ENCODE peak calls at places on chromosomes 6 and 20, in eight cellular contexts. One of them, this sample, is unnamed.

GRCh38 chr20:5141615-5142014 is 14.8 kb downstream of the CDS2 start:
- DNase-seq in fibroblast of mammary gland: no peak
- DNase-seq in neural progenitor cell: no peak
- DNase-seq in left ventricle myocardium inferior: no peak
- DNase-seq in AG04449: no peak
- DNase-seq in cardiac fibroblast: no peak
- DNase-seq in tibial artery: no peak
- DNase-seq in coronary artery: no peak
- DNase-seq in this sample: no peak

GRCh38 chr6:827431-827830 is 134.5 kb upstream of the EXOC2 start:
- DNase-seq in fibroblast of mammary gland: no peak
- DNase-seq in neural progenitor cell: no peak
- DNase-seq in left ventricle myocardium inferior: no peak
- DNase-seq in AG04449: no peak
- DNase-seq in cardiac fibroblast: no peak
- DNase-seq in tibial artery: no peak
- DNase-seq in coronary artery: no peak
- DNase-seq in this sample: no peak

GRCh38 chr6:129812145-129812777 is 48.9 kb downstream of the TMEM244 start:
- DNase-seq in fibroblast of mammary gland: no peak
- DNase-seq in neural progenitor cell: no peak
- DNase-seq in left ventricle myocardium inferior: no peak
- DNase-seq in AG04449: no peak
- DNase-seq in cardiac fibroblast: peak
- DNase-seq in tibial artery: no peak
- DNase-seq in coronary artery: no peak
- DNase-seq in this sample: no peak

GRCh38 chr20:12406978-12407377 is 489.3 kb downstream of the BTBD3 start:
- DNase-seq in fibroblast of mammary gland: no peak
- DNase-seq in neural progenitor cell: no peak
- DNase-seq in left ventricle myocardium inferior: no peak
- DNase-seq in AG04449: no peak
- DNase-seq in cardiac fibroblast: no peak
- DNase-seq in tibial artery: no peak
- DNase-seq in coronary artery: no peak
- DNase-seq in this sample: no peak

GRCh38 chr6:45467853-45468252 is 90.1 kb upstream of the SUPT3H start:
- DNase-seq in fibroblast of mammary gland: no peak
- DNase-seq in neural progenitor cell: no peak
- DNase-seq in left ventricle myocardium inferior: no peak
- DNase-seq in AG04449: no peak
- DNase-seq in cardiac fibroblast: no peak
- DNase-seq in tibial artery: no peak
- DNase-seq in coronary artery: no peak
- DNase-seq in this sample: no peak

GRCh38 chr6:7996538-7997225 is 67.5 kb downstream of the BLOC1S5 start:
- DNase-seq in fibroblast of mammary gland: peak
- DNase-seq in neural progenitor cell: no peak
- DNase-seq in left ventricle myocardium inferior: no peak
- DNase-seq in AG04449: no peak
- DNase-seq in cardiac fibroblast: peak
- DNase-seq in tibial artery: no peak
- DNase-seq in coronary artery: no peak
- DNase-seq in this sample: no peak

GRCh38 chr20:34459209-34459608 is 57.0 kb upstream of the DYNLRB1 start:
- DNase-seq in fibroblast of mammary gland: no peak
- DNase-seq in neural progenitor cell: no peak
- DNase-seq in left ventricle myocardium inferior: no peak
- DNase-seq in AG04449: no peak
- DNase-seq in cardiac fibroblast: no peak
- DNase-seq in tibial artery: no peak
- DNase-seq in coronary artery: no peak
- DNase-seq in this sample: no peak

GRCh38 chr6:120198033-120198432 is 848.5 kb upstream of the MAN1A1 start:
- DNase-seq in fibroblast of mammary gland: peak
- DNase-seq in neural progenitor cell: peak
- DNase-seq in left ventricle myocardium inferior: no peak
- DNase-seq in AG04449: no peak
- DNase-seq in cardiac fibroblast: peak
- DNase-seq in tibial artery: no peak
- DNase-seq in coronary artery: no peak
- DNase-seq in this sample: no peak

GRCh38 chr6:145530454-145530853 is 204.9 kb downstream of the EPM2A start:
- DNase-seq in fibroblast of mammary gland: no peak
- DNase-seq in neural progenitor cell: no peak
- DNase-seq in left ventricle myocardium inferior: no peak
- DNase-seq in AG04449: no peak
- DNase-seq in cardiac fibroblast: no peak
- DNase-seq in tibial artery: no peak
- DNase-seq in coronary artery: no peak
- DNase-seq in this sample: no peak

GRCh38 chr6:15574497-15574896 is 88.3 kb downstream of the DTNBP1 start:
- DNase-seq in fibroblast of mammary gland: no peak
- DNase-seq in neural progenitor cell: no peak
- DNase-seq in left ventricle myocardium inferior: no peak
- DNase-seq in AG04449: no peak
- DNase-seq in cardiac fibroblast: no peak
- DNase-seq in tibial artery: no peak
- DNase-seq in coronary artery: no peak
- DNase-seq in this sample: no peak

GRCh38 chr20:44714102-44714700 is 968 bp upstream of the CCN5 start:
- DNase-seq in fibroblast of mammary gland: no peak
- DNase-seq in neural progenitor cell: no peak
- DNase-seq in left ventricle myocardium inferior: no peak
- DNase-seq in AG04449: no peak
- DNase-seq in cardiac fibroblast: no peak
- DNase-seq in tibial artery: peak
- DNase-seq in coronary artery: peak
- DNase-seq in this sample: no peak

GRCh38 chr6:30615958-30616810 is 859 bp downstream of the PPP1R10 start:
- DNase-seq in fibroblast of mammary gland: peak
- DNase-seq in neural progenitor cell: peak
- DNase-seq in left ventricle myocardium inferior: no peak
- DNase-seq in AG04449: no peak
- DNase-seq in cardiac fibroblast: peak
- DNase-seq in tibial artery: no peak
- DNase-seq in coronary artery: no peak
- DNase-seq in this sample: no peak

GRCh38 chr20:40897177-40897700 is 131.4 kb upstream of the TOP1 start:
- DNase-seq in fibroblast of mammary gland: peak
- DNase-seq in neural progenitor cell: no peak
- DNase-seq in left ventricle myocardium inferior: no peak
- DNase-seq in AG04449: peak
- DNase-seq in cardiac fibroblast: peak
- DNase-seq in tibial artery: no peak
- DNase-seq in coronary artery: no peak
- DNase-seq in this sample: peak

GRCh38 chr6:157755752-157756411 is 67.2 kb upstream of the SNX9 start:
- DNase-seq in fibroblast of mammary gland: no peak
- DNase-seq in neural progenitor cell: no peak
- DNase-seq in left ventricle myocardium inferior: no peak
- DNase-seq in AG04449: no peak
- DNase-seq in cardiac fibroblast: no peak
- DNase-seq in tibial artery: no peak
- DNase-seq in coronary artery: no peak
- DNase-seq in this sample: no peak

GRCh38 chr20:15564981-15565380 is 1008.3 kb downstream of the KIF16B start:
- DNase-seq in fibroblast of mammary gland: no peak
- DNase-seq in neural progenitor cell: no peak
- DNase-seq in left ventricle myocardium inferior: no peak
- DNase-seq in AG04449: no peak
- DNase-seq in cardiac fibroblast: no peak
- DNase-seq in tibial artery: no peak
- DNase-seq in coronary artery: no peak
- DNase-seq in this sample: no peak

GRCh38 chr20:19786311-19786710 is 28.3 kb downstream of the RIN2 start:
- DNase-seq in fibroblast of mammary gland: peak
- DNase-seq in neural progenitor cell: peak
- DNase-seq in left ventricle myocardium inferior: peak
- DNase-seq in AG04449: peak
- DNase-seq in cardiac fibroblast: peak
- DNase-seq in tibial artery: peak
- DNase-seq in coronary artery: no peak
- DNase-seq in this sample: peak

GRCh38 chr6:27250955-27251671 is 3.6 kb downstream of the PRSS16 start:
- DNase-seq in fibroblast of mammary gland: no peak
- DNase-seq in neural progenitor cell: peak
- DNase-seq in left ventricle myocardium inferior: no peak
- DNase-seq in AG04449: no peak
- DNase-seq in cardiac fibroblast: peak
- DNase-seq in tibial artery: no peak
- DNase-seq in coronary artery: no peak
- DNase-seq in this sample: no peak

GRCh38 chr20:40938020-40938419 is 90.6 kb upstream of the TOP1 start:
- DNase-seq in fibroblast of mammary gland: no peak
- DNase-seq in neural progenitor cell: no peak
- DNase-seq in left ventricle myocardium inferior: no peak
- DNase-seq in AG04449: no peak
- DNase-seq in cardiac fibroblast: no peak
- DNase-seq in tibial artery: no peak
- DNase-seq in coronary artery: no peak
- DNase-seq in this sample: no peak

GRCh38 chr6:70130865-70131264 is 172.0 kb downstream of the COL9A1 start:
- DNase-seq in fibroblast of mammary gland: no peak
- DNase-seq in neural progenitor cell: no peak
- DNase-seq in left ventricle myocardium inferior: no peak
- DNase-seq in AG04449: no peak
- DNase-seq in cardiac fibroblast: no peak
- DNase-seq in tibial artery: no peak
- DNase-seq in coronary artery: no peak
- DNase-seq in this sample: no peak

GRCh38 chr20:768426-768978 is at the start of gene SLC52A3:
- DNase-seq in fibroblast of mammary gland: no peak
- DNase-seq in neural progenitor cell: peak
- DNase-seq in left ventricle myocardium inferior: peak
- DNase-seq in AG04449: no peak
- DNase-seq in cardiac fibroblast: no peak
- DNase-seq in tibial artery: no peak
- DNase-seq in coronary artery: no peak
- DNase-seq in this sample: no peak

GRCh38 chr20:22180244-22180643 is 404.1 kb downstream of the FOXA2 start:
- DNase-seq in fibroblast of mammary gland: no peak
- DNase-seq in neural progenitor cell: peak
- DNase-seq in left ventricle myocardium inferior: no peak
- DNase-seq in AG04449: no peak
- DNase-seq in cardiac fibroblast: no peak
- DNase-seq in tibial artery: no peak
- DNase-seq in coronary artery: no peak
- DNase-seq in this sample: no peak
- TF ChIP-seq CTCF in fibroblast of mammary gland: peak
- TF ChIP-seq CTCF in neural progenitor cell: peak
- TF ChIP-seq CTCF in left ventricle myocardium inferior: no peak
- TF ChIP-seq CTCF in AG04449: no peak
- TF ChIP-seq CTCF in cardiac fibroblast: no peak
- TF ChIP-seq CTCF in tibial artery: no peak
- TF ChIP-seq CTCF in coronary artery: no peak
- TF ChIP-seq CTCF in this sample: no peak

GRCh38 chr6:155472886-155473285 is 17.2 kb upstream of the NOX3 start:
- DNase-seq in fibroblast of mammary gland: peak
- DNase-seq in neural progenitor cell: no peak
- DNase-seq in left ventricle myocardium inferior: no peak
- DNase-seq in AG04449: peak
- DNase-seq in cardiac fibroblast: peak
- DNase-seq in tibial artery: no peak
- DNase-seq in coronary artery: no peak
- DNase-seq in this sample: no peak
- H3K4me3 ChIP-seq in fibroblast of mammary gland: no peak
- H3K4me3 ChIP-seq in neural progenitor cell: no peak
- H3K4me3 ChIP-seq in left ventricle myocardium inferior: no peak
- H3K4me3 ChIP-seq in AG04449: no peak
- H3K4me3 ChIP-seq in cardiac fibroblast: no peak
- H3K4me3 ChIP-seq in tibial artery: no peak
- H3K4me3 ChIP-seq in coronary artery: no peak
- H3K4me3 ChIP-seq in this sample: no peak

DNA sequence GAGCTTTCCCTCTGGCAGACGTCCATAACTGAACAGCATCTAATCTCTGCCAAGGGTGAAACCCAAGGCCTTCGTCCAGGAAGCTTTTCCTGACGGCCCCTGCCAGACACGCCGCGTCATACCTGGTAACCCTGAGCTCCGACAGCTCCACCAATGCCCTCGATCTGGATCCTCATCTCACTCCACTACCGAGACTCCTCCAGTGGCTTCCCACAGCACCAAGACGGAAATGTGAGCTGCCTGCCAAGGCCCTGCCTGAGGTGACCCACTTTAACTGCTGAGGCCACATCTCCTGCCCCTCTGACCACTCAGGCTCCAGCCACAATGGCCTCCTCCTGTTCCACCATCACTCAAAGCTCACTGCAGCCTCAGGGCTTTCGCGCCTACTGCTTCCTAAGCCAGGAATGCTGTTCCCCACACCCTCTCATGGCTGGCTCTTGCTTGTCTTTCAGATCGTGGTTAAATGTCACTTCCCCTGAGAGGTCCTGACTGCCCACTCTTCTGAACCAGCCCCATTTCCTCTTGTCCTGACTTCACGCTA is 143.2 kb downstream of the PREX1 start:
- DNase-seq in fibroblast of mammary gland: no peak
- DNase-seq in neural progenitor cell: no peak
- DNase-seq in left ventricle myocardium inferior: no peak
- DNase-seq in AG04449: no peak
- DNase-seq in cardiac fibroblast: no peak
- DNase-seq in tibial artery: no peak
- DNase-seq in coronary artery: no peak
- DNase-seq in this sample: no peak
- TF ChIP-seq CTCF in fibroblast of mammary gland: no peak
- TF ChIP-seq CTCF in neural progenitor cell: no peak
- TF ChIP-seq CTCF in left ventricle myocardium inferior: no peak
- TF ChIP-seq CTCF in AG04449: no peak
- TF ChIP-seq CTCF in cardiac fibroblast: no peak
- TF ChIP-seq CTCF in tibial artery: no peak
- TF ChIP-seq CTCF in coronary artery: no peak
- TF ChIP-seq CTCF in this sample: no peak

GRCh38 chr6:53735896-53736295 is 58.9 kb upstream of the LRRC1 start:
- DNase-seq in fibroblast of mammary gland: no peak
- DNase-seq in neural progenitor cell: no peak
- DNase-seq in left ventricle myocardium inferior: no peak
- DNase-seq in AG04449: no peak
- DNase-seq in cardiac fibroblast: no peak
- DNase-seq in tibial artery: no peak
- DNase-seq in coronary artery: no peak
- DNase-seq in this sample: no peak

GRCh38 chr6:53730767-53731166 is 64.0 kb upstream of the LRRC1 start:
- DNase-seq in fibroblast of mammary gland: no peak
- DNase-seq in neural progenitor cell: no peak
- DNase-seq in left ventricle myocardium inferior: no peak
- DNase-seq in AG04449: no peak
- DNase-seq in cardiac fibroblast: no peak
- DNase-seq in tibial artery: no peak
- DNase-seq in coronary artery: no peak
- DNase-seq in this sample: no peak

GRCh38 chr6:53731906-53732636 is 62.7 kb upstream of the LRRC1 start:
- DNase-seq in fibroblast of mammary gland: no peak
- DNase-seq in neural progenitor cell: no peak
- DNase-seq in left ventricle myocardium inferior: no peak
- DNase-seq in AG04449: no peak
- DNase-seq in cardiac fibroblast: no peak
- DNase-seq in tibial artery: no peak
- DNase-seq in coronary artery: no peak
- DNase-seq in this sample: no peak

GRCh38 chr6:53737746-53738145 is 57.1 kb upstream of the LRRC1 start:
- DNase-seq in fibroblast of mammary gland: no peak
- DNase-seq in neural progenitor cell: no peak
- DNase-seq in left ventricle myocardium inferior: no peak
- DNase-seq in AG04449: no peak
- DNase-seq in cardiac fibroblast: peak
- DNase-seq in tibial artery: no peak
- DNase-seq in coronary artery: no peak
- DNase-seq in this sample: no peak

GRCh38 chr6:53734473-53735299 is 60.1 kb upstream of the LRRC1 start:
- DNase-seq in fibroblast of mammary gland: peak
- DNase-seq in neural progenitor cell: peak
- DNase-seq in left ventricle myocardium inferior: peak
- DNase-seq in AG04449: peak
- DNase-seq in cardiac fibroblast: peak
- DNase-seq in tibial artery: no peak
- DNase-seq in coronary artery: no peak
- DNase-seq in this sample: peak
- H3K4me3 ChIP-seq in fibroblast of mammary gland: no peak
- H3K4me3 ChIP-seq in neural progenitor cell: no peak
- H3K4me3 ChIP-seq in left ventricle myocardium inferior: no peak
- H3K4me3 ChIP-seq in AG04449: no peak
- H3K4me3 ChIP-seq in cardiac fibroblast: no peak
- H3K4me3 ChIP-seq in tibial artery: no peak
- H3K4me3 ChIP-seq in coronary artery: no peak
- H3K4me3 ChIP-seq in this sample: no peak